ENCODE peak calls at places on chromosomes 16 and 17, in four cellular contexts. G is HepG2, H is HCT116, K is K562. X is an unnamed sample.

GRCh38 chr16:59887856-59888255 is 1153.7 kb upstream of the GOT2 start:
- DNase-seq in G (no peak), H (no peak), K (no peak), X (no peak)

GRCh38 chr16:20904507-20905079 is 4.0 kb downstream of the LYRM1 start:
- DNase-seq in H (peak), K (no peak), G (peak), X (no peak)

GRCh38 chr16:56371383-56371937 is 53.9 kb downstream of the AMFR start:
- DNase-seq in G (no peak), H (no peak), K (no peak), X (no peak)

GRCh38 chr16:12311887-12312286 is 335.4 kb downstream of the SNX29 start:
- DNase-seq in H (no peak), K (no peak), G (no peak), X (no peak)

GRCh38 chr17:2396568-2397246 is 4.2 kb downstream of the MNT start:
- DNase-seq in K (peak), G (peak), H (peak), X (peak)

GRCh38 chr16:17723735-17724134 is 253.0 kb upstream of the XYLT1 start:
- DNase-seq in K (no peak), G (no peak), H (no peak), X (no peak)

GRCh38 chr17:29596811-29597210 is 3.9 kb downstream of the ANKRD13B start:
- DNase-seq in K (peak), H (no peak), G (no peak), X (no peak)

GRCh38 chr16:12061336-12062055 is 85.0 kb downstream of the SNX29 start:
- DNase-seq in K (no peak), G (no peak), H (no peak), X (no peak)

GRCh38 chr17:56506349-56506748 is 87.2 kb upstream of the NOG start:
- DNase-seq in K (no peak), H (no peak), G (no peak), X (no peak)

GRCh38 chr17:13640559-13640958 is 38.8 kb upstream of the HS3ST3A1 start:
- DNase-seq in H (no peak), K (no peak), G (no peak), X (no peak)

GRCh38 chr17:13642188-13642587 is 40.5 kb upstream of the HS3ST3A1 start:
- DNase-seq in H (no peak), G (no peak), K (no peak), X (no peak)

GRCh38 chr17:13635951-13636350 is 34.2 kb upstream of the HS3ST3A1 start:
- DNase-seq in G (no peak), H (no peak), K (no peak), X (no peak)

GRCh38 chr17:13643196-13643595 is 41.5 kb upstream of the HS3ST3A1 start:
- DNase-seq in K (no peak), G (no peak), H (no peak), X (no peak)

DNA sequence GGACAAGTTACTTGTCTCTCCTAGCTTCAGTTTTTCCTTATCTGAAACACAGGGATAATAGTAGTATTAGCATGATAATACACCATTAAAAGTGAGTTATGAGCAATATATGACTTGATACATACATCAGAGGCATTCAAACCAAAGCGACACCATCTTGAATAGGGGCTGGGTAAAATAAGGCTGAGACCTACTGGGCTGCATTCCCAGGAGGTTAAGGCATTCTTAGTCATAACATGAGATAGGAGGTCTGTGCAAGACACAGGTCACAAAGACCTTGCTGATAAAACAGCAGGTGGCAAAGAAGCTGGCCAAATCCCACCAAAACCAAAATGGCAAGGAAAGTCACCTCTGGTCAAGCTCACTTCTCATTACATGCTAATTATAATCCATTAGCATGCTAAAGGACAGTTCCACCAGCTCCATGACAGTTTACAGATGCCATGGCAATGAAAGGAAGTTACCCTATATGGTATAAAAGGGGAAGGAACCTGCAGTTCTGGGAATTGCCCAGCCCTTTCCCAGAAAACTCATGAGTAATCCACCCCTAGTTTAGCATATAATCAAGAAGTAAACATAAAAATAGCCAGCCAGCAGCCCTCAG is 37.2 kb upstream of the HS3ST3A1 start:
- DNase-seq in K (no peak), H (no peak), G (no peak), X (no peak)
- TF ChIP-seq FOSL1 in K (peak), H (no peak), G (no peak), X (no peak)

GRCh38 chr17:11628374-11628773 is 30.1 kb downstream of the DNAH9 start:
- DNase-seq in H (no peak), G (no peak), K (peak), X (no peak)
- TF ChIP-seq FOSL1 in H (no peak), G (no peak), K (no peak), X (no peak)

GRCh38 chr17:21090889-21091618 is 35.7 kb upstream of the DHRS7B start:
- DNase-seq in H (no peak), K (no peak), G (no peak), X (no peak)

GRCh38 chr17:21089933-21090888 is 36.6 kb upstream of the DHRS7B start:
- DNase-seq in H (no peak), G (no peak), K (no peak), X (no peak)

GRCh38 chr17:21094298-21094704 is 32.5 kb upstream of the DHRS7B start:
- DNase-seq in H (no peak), G (peak), K (no peak), X (no peak)

GRCh38 chr17:21085707-21086106 is 41.1 kb upstream of the DHRS7B start:
- DNase-seq in G (no peak), H (no peak), K (no peak), X (no peak)

GRCh38 chr17:21089145-21089544 is 37.6 kb upstream of the DHRS7B start:
- DNase-seq in H (no peak), K (no peak), G (no peak), X (no peak)
- TF ChIP-seq FOSL1 in H (no peak), K (no peak), G (no peak), X (no peak)

GRCh38 chr17:42288985-42289862 is 926 bp downstream of the STAT5A start:
- DNase-seq in H (no peak), K (peak), G (no peak), X (peak)

GRCh38 chr17:42287305-42288077 is 807 bp upstream of the STAT5A start:
- DNase-seq in K (no peak), H (no peak), G (no peak), X (no peak)

GRCh38 chr17:42286411-42287295 is 1.6 kb upstream of the STAT5A start:
- DNase-seq in G (no peak), H (no peak), K (no peak), X (no peak)

GRCh38 chr17:42289863-42290165 is 1.5 kb downstream of the STAT5A start:
- DNase-seq in G (no peak), K (no peak), H (no peak), X (no peak)

GRCh38 chr17:42288078-42288984 is at the start of gene STAT5A:
- DNase-seq in K (peak), H (no peak), G (peak), X (peak)
- TF ChIP-seq FOSL1 in K (no peak), H (no peak), G (no peak), X (no peak)

GRCh38 chr17:83176956-83177583 is 97.7 kb downstream of the METRNL start:
- DNase-seq in G (no peak), H (no peak), K (no peak), X (no peak)
- TF ChIP-seq FOSL1 in G (no peak), H (no peak), K (no peak), X (no peak)

GRCh38 chr16:88886915-88887521 is 20.6 kb upstream of the PABPN1L start:
- DNase-seq in H (no peak), K (no peak), G (no peak), X (no peak)
- TF ChIP-seq FOSL1 in H (no peak), K (no peak), G (no peak), X (no peak)

X was measured in H1.